ENCODE peak calls at places on chromosomes 5 and 9, in five cellular contexts. K is OCI-LY7, S is GM23338, H is PC-3, C is neural progenitor cell. Z is an unnamed sample.

GRCh38 chr9:97632406-97632991 is 669 bp downstream of the TSTD2 start:
- DNase-seq in K (no peak), S (peak; percentile 82), H (no peak), C (peak; percentile 84), Z (no peak)

GRCh38 chr9:100492952-100493351 is 20.0 kb downstream of the TMEFF1 start:
- DNase-seq in K (peak; percentile 33), S (no peak), H (peak; percentile 8), C (no peak), Z (no peak)

GRCh38 chr5:145946112-145946861 is 9.9 kb downstream of the SH3RF2 start:
- DNase-seq in K (no peak), S (no peak), H (peak; percentile 88), C (no peak), Z (peak; percentile 95)

GRCh38 chr5:6723122-6723885 is 10.1 kb downstream of the TENT4A start:
- DNase-seq in K (no peak), S (no peak), H (no peak), C (no peak), Z (no peak)

GRCh38 chr5:132655821-132656773 is 1.9 kb upstream of the IL13 start:
- DNase-seq in K (no peak), S (peak; percentile 72), H (no peak), C (peak; percentile 63), Z (no peak)

GRCh38 chr5:87398981-87399616 is 13.6 kb downstream of the CCNH start:
- DNase-seq in K (no peak), S (no peak), H (no peak), C (no peak), Z (no peak)

GRCh38 chr5:139711067-139711851 is 63.1 kb downstream of the CXXC5 start:
- DNase-seq in K (peak; percentile 78), S (peak; percentile 81), H (peak; percentile 50), C (peak; percentile 86), Z (no peak)

GRCh38 chr9:20701058-20701457 is 17.0 kb downstream of the FOCAD start:
- DNase-seq in K (no peak), S (no peak), H (no peak), C (no peak), Z (no peak)

GRCh38 chr5:77957516-77957915 is 181.4 kb upstream of the TBCA start:
- DNase-seq in K (no peak), S (peak; percentile 62), H (no peak), C (peak; percentile 57), Z (no peak)

GRCh38 chr5:108216890-108217289 is 165.0 kb downstream of the FBXL17 start:
- DNase-seq in K (no peak), S (no peak), H (peak; percentile 70), C (no peak), Z (peak; percentile 32)

GRCh38 chr9:13962006-13962405 is 351.9 kb downstream of the NFIB start:
- DNase-seq in K (no peak), S (no peak), H (no peak), C (no peak), Z (no peak)

GRCh38 chr5:145506451-145506850 is 328.7 kb downstream of the PRELID2 start:
- DNase-seq in K (no peak), S (no peak), H (no peak), C (no peak), Z (no peak)

GRCh38 chr5:77168187-77168883 is 42.1 kb upstream of the PDE8B start:
- DNase-seq in K (no peak), S (no peak), H (peak; percentile 30), C (no peak), Z (no peak)

GRCh38 chr9:92669527-92669889 is 423 bp downstream of the IPPK start:
- DNase-seq in K (no peak), S (peak; percentile 45), H (no peak), C (peak; percentile 55), Z (no peak)

GRCh38 chr5:52787600-52788504 is at the start of the genes ITGA1 and PELO:
- DNase-seq in K (no peak), S (peak; percentile 86), H (peak; percentile 62), C (peak; percentile 82), Z (peak; percentile 59)

GRCh38 chr5:43303242-43303641 is 10.0 kb downstream of the HMGCS1 start:
- DNase-seq in K (no peak), S (no peak), H (no peak), C (no peak), Z (no peak)

GRCh38 chr5:138655530-138656245 is 80.5 kb upstream of the HSPA9 start:
- DNase-seq in K (no peak), S (no peak), H (no peak), C (no peak), Z (no peak)

GRCh38 chr5:83583859-83584258 is 112.3 kb downstream of the VCAN start:
- DNase-seq in K (no peak), S (no peak), H (peak; percentile 64), C (no peak), Z (no peak)

GRCh38 chr5:133969654-133970324 is 1.4 kb upstream of the C5orf15 start:
- DNase-seq in K (peak; percentile 21), S (no peak), H (no peak), C (no peak), Z (no peak)

GRCh38 chr9:126864771-126865170 is 4.3 kb downstream of the ZBTB34 start:
- DNase-seq in K (no peak), S (no peak), H (no peak), C (no peak), Z (no peak)

GRCh38 chr5:42992035-42992570 is 48.0 kb downstream of the ANXA2R start:
- DNase-seq in K (no peak), S (peak; percentile 82), H (no peak), C (peak; percentile 79), Z (peak; percentile 42)

GRCh38 chr5:57695179-57695578 is 212.6 kb upstream of the ACTBL2 start:
- DNase-seq in K (no peak), S (no peak), H (no peak), C (no peak), Z (no peak)

GRCh38 chr9:4983541-4984165 is 1.4 kb upstream of the JAK2 start:
- DNase-seq in K (peak; percentile 6), S (peak; percentile 12), H (no peak), C (no peak), Z (no peak)

GRCh38 chr9:34413229-34413852 is 36.6 kb upstream of the MYORG start:
- DNase-seq in K (peak; percentile 42), S (peak; percentile 90), H (peak; percentile 47), C (peak; percentile 87), Z (no peak)

GRCh38 chr5:58455066-58455465 is 4.8 kb downstream of the PLK2 start:
- DNase-seq in K (no peak), S (no peak), H (no peak), C (no peak), Z (no peak)

GRCh38 chr5:36569456-36569855 is 37.0 kb upstream of the SLC1A3 start:
- DNase-seq in K (no peak), S (no peak), H (no peak), C (no peak), Z (no peak)

DNA sequence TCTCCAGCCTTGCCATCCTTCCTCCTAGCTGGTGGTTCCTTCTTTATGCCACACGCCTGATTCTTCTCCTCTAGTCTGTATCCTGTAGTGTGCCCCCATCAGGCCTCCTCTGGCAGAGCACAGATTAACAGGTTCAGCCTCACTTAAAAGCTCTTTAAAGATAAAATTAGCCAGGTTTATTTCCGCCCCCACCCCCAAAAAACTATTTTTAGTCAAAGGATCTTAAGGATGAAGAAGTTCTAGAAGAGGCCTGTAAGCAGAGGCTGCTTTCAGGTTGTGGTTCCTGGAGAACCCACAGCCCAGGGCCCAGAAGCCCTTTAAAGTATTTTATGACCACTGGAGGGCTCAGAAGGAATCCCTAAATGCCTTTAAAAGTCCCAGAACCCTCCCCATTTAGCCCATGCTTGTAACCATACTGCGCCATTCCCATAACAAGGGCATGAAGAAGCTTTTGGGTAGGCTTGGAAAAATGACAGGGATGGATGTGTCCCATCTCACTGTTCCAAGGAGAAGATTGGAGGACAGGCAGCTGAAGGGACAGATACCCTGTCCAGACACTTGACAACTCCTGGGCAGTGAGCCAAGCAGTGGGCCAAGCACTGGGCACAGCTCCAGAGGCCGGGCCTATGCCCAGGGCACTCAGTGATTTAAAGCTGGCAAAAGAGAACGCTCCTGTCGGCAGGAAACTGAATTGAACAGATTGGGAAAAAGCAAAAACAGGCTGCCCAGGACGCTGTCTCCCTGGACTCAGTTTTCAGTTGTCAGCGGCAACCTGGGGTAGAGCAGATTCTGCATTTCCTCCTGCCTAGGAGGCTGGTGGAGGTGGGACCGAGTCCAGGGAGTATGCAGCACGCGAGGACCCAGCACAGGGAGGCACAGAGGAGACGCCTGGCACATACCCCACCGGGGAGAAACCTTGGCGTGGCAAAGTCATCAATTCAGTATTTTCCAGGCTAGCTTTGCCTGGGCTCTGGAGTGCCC is 106.3 kb upstream of the SSBP2 start:
- DNase-seq in K (peak; percentile 60), S (peak; percentile 69), H (peak; percentile 57), C (peak; percentile 52), Z (no peak)
- TF ChIP-seq EZH2phosphoT487 in K (no peak), S (no peak), H (no peak), C (no peak), Z (no peak)

DNA sequence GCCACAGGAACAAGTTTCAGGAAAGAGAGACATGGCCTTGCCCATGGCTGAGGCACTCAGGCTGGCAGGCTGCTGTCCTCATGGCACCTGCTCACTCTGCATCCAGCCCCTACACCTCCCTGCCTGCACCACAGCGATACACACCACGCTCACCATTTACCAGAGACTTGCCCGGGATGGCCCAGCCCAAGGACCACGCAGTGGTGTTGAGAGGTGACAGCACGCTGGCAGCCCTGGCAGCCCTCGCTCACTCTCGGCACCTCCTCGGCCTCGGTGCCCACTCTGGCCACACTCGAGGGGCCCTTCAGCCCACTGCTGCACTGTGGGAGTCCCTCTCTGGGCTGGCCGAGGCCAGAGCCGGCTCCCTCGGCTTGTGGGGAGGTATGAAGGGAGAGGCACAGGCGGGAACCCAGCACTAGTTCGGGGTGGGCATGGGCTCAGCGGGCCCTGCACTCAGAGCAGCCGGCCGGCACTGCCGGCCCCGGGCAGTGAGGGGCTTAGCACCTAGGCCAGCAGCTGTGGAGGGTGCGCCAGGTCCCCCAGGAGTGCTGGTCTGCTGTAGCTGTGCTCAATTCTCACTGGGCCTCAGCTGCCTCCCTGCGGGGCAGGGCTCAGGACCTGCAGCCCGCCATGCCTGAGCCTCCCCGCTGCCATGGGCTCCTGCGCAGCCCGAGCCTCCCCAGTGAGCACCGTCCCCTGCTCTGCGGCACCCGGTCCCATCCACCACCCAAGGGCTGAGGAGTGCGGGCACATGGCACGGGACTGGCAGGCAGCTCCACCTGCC is 20.3 kb downstream of the ZDHHC11B start:
- DNase-seq in K (no peak), S (no peak), H (no peak), C (no peak), Z (no peak)
- TF ChIP-seq EZH2phosphoT487 in K (no peak), S (no peak), H (no peak), C (no peak), Z (no peak)

DNA sequence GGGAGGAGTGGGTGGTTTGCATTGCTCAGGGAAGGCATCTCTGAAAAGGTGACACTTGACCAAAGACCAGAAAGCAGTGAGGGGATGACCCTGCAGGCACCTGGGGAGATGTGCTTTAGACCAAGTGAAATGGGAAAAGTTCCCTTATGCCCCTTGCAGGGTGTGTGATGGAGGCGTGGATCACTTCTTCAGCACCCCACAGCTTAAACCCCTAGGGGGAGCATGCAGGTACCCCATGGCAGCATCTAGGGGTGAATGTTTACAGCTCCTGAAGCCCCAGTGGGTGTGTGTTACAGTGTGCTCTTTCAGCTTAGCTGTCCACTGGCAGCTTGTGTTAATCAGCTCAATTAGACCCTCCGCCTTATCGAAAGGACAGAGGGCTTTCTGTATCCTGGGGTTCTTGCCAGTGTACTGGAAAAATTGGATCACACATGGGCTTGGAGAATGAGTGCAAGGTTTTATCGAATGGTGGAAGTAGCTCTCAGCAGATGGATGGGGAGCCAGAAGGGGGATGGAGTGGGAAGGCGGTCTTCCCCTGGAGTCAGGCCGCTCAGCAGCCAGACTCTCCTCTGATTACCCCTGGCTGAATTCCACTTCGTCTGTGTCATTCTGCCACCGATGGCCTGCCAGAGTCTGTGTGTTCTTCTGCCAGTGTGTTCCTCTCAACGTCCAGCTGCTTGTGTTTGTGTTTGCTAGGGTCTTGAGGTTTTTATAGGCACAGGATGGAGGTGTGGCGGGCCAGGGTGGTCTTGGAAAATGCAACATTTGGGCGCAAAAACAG is 6.3 kb downstream of the BHMT2 start:
- DNase-seq in K (no peak), S (peak; percentile 24), H (no peak), C (no peak), Z (no peak)
- TF ChIP-seq EZH2phosphoT487 in K (no peak), S (no peak), H (no peak), C (no peak), Z (no peak)

GRCh38 chr5:168826292-168826725 is 247.1 kb upstream of the PANK3 start:
- DNase-seq in K (no peak), S (no peak), H (no peak), C (no peak), Z (no peak)
- TF ChIP-seq EZH2phosphoT487 in K (no peak), S (no peak), H (no peak), C (no peak), Z (no peak)

Z was measured in HCT116.